ENCODE peak calls at places on chromosomes 12 and 14, in eight cellular contexts. N is HCT116, R is stomach, X is transverse colon, F is Panc1, O is HepG2, L is sigmoid colon, I is breast epithelium. Q is an unnamed sample. For H3K4me1, the result is how much of the 10 kb centered on the place peaks cover.

GRCh38 chr12:75877588-75878381 is 153.8 kb downstream of the PHLDA1 start:
- DNase-seq in O (no peak), N (no peak), I (no peak), R (no peak), F (no peak), X (no peak), L (no peak), Q (no peak)

GRCh38 chr12:69881771-69882170 is 56.7 kb downstream of the MYRFL start:
- DNase-seq in I (no peak), X (no peak), L (no peak), N (no peak), R (no peak), F (no peak), O (no peak), Q (no peak)

GRCh38 chr12:115504241-115504941 is 773.1 kb downstream of the MED13L start:
- DNase-seq in F (no peak), R (no peak), L (no peak), X (no peak), N (no peak), I (no peak), O (no peak), Q (no peak)

GRCh38 chr14:47833006-47833405 is 157.6 kb upstream of the MDGA2 start:
- DNase-seq in O (no peak), I (no peak), F (no peak), X (no peak), L (no peak), R (no peak), N (no peak), Q (no peak)

GRCh38 chr12:106629797-106630669 is 47.2 kb downstream of the RFX4 start:
- DNase-seq in X (no peak), R (no peak), N (no peak), I (no peak), F (no peak), O (no peak), L (no peak), Q (no peak)

GRCh38 chr14:91119556-91120311 is 5.9 kb downstream of the DGLUCY start:
- DNase-seq in N (peak), L (no peak), I (no peak), R (peak), O (no peak), X (peak), F (peak), Q (no peak)

GRCh38 chr12:32776258-32776657 is 20.6 kb upstream of the YARS2 start:
- DNase-seq in R (no peak), O (no peak), X (no peak), I (no peak), L (no peak), F (no peak), N (no peak), Q (no peak)

GRCh38 chr14:88929656-88930436 is 105.4 kb downstream of the TTC8 start:
- DNase-seq in N (no peak), O (peak), X (no peak), R (no peak), L (no peak), I (no peak), F (no peak), Q (peak)

GRCh38 chr12:59005195-59005961 is 85.1 kb upstream of the LRIG3 start:
- DNase-seq in X (no peak), F (no peak), R (no peak), I (no peak), O (no peak), N (no peak), L (no peak), Q (no peak)

GRCh38 chr14:30223385-30223785 is 295.7 kb upstream of the PRKD1 start:
- DNase-seq in F (peak), N (peak), I (peak), O (peak), L (peak), R (peak), X (peak), Q (no peak)

GRCh38 chr12:52198454-52199215 is 6.8 kb upstream of the KRT80 start:
- DNase-seq in R (no peak), O (no peak), N (no peak), X (no peak), I (no peak), L (no peak), F (no peak), Q (no peak)
- TF ChIP-seq POLR2AphosphoS5 in R (no peak), O (no peak), N (no peak), X (no peak), I (no peak), L (no peak), F (no peak), Q (no peak)

GRCh38 chr14:24141030-24141880 is at the start of gene EMC9:
- DNase-seq in R (peak), N (peak), O (peak), F (peak), I (peak), L (peak), X (peak), Q (peak)
- H3K4me1 ChIP-seq in R (under half), N (under half), O (half or more), F (under half), I (under half), L (half or more), X (under half), Q (under half)

GRCh38 chr12:119710941-119711551 is 43.1 kb downstream of the PRKAB1 start:
- DNase-seq in F (no peak), N (no peak), I (no peak), O (no peak), R (no peak), X (no peak), L (no peak), Q (peak)
- TF ChIP-seq POLR2AphosphoS5 in F (no peak), N (no peak), I (no peak), O (no peak), R (no peak), X (no peak), L (no peak), Q (no peak)

GRCh38 chr14:51704465-51705050 is 52.8 kb downstream of the FRMD6 start:
- DNase-seq in I (no peak), N (no peak), L (no peak), F (no peak), X (no peak), R (no peak), O (no peak), Q (peak)

GRCh38 chr14:51701956-51702355 is 50.2 kb downstream of the FRMD6 start:
- DNase-seq in L (no peak), O (peak), N (no peak), I (no peak), R (no peak), F (no peak), X (no peak), Q (peak)

GRCh38 chr14:51697848-51698247 is 46.1 kb downstream of the FRMD6 start:
- DNase-seq in I (no peak), O (no peak), N (no peak), L (no peak), X (no peak), F (no peak), R (no peak), Q (no peak)

DNA sequence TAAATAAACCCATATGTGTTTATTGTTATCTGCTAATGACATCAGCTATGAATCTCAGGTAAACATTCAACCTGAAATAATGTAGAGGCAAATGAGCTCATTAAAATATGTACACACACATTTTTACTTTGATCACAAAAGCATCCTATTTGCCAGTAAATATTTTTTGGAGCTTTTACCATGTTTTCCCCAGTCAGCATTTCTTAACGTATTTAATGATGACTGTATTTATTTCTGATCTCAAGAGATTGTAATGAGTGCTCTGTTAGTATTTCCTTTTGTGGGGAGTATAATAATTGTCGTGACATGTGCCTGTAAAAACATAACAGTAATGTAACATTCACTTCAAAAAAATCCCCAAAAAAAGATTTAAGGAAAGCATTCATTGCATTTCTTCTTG is 52.1 kb downstream of the FRMD6 start:
- DNase-seq in N (no peak), F (no peak), I (no peak), X (no peak), L (no peak), R (no peak), O (no peak), Q (no peak)
- H3K4me1 ChIP-seq in N (under half), F (under half), I (under half), X (under half), L (under half), R (under half), O (under half), Q (under half)

GRCh38 chr12:6765634-6766581 is at the start of gene PTMS:
- DNase-seq in F (no peak), R (peak), X (peak), I (peak), L (peak), N (peak), O (peak), Q (peak)
- TF ChIP-seq POLR2AphosphoS5 in F (peak), R (peak), X (peak), I (peak), L (peak), N (peak), O (peak), Q (peak)